ENCODE peak calls at places on chromosomes 13 and 19, in five cellular contexts. J, F, Z, L and X are unnamed samples.

GRCh38 chr19:610801-611505 is 21.3 kb downstream of the HCN2 start:
- DNase-seq in J (no peak), Z (peak), F (no peak), L (no peak), X (no peak)

GRCh38 chr13:43629691-43630480 is 156.9 kb downstream of the ENOX1 start:
- DNase-seq in L (no peak), F (no peak), Z (no peak), J (no peak), X (no peak)

GRCh38 chr19:369876-370275 is 25.3 kb upstream of the MIER2 start:
- DNase-seq in L (no peak), F (no peak), J (no peak), Z (no peak), X (no peak)

GRCh38 chr19:47475460-47475859 is 3.8 kb upstream of the SLC8A2 start:
- DNase-seq in L (no peak), Z (no peak), J (no peak), F (no peak), X (no peak)

GRCh38 chr13:71171740-71172139 is 695.3 kb downstream of the DACH1 start:
- DNase-seq in J (no peak), F (no peak), L (no peak), Z (no peak), X (no peak)

GRCh38 chr13:113364933-113365371 is 1.0 kb upstream of the GRTP1 start:
- DNase-seq in F (no peak), J (no peak), Z (no peak), L (no peak), X (no peak)

GRCh38 chr19:58356236-58356970 is 3.1 kb upstream of the A1BG start:
- DNase-seq in Z (no peak), J (no peak), F (no peak), L (peak), X (no peak)

GRCh38 chr13:82747331-82747730 is 1134.9 kb downstream of the SLITRK1 start:
- DNase-seq in F (no peak), J (no peak), L (no peak), Z (no peak), X (no peak)

GRCh38 chr13:73466561-73466960 is 407.8 kb downstream of the KLF5 start:
- DNase-seq in Z (no peak), F (no peak), L (no peak), J (no peak), X (no peak)

GRCh38 chr19:47637550-47637949 is 28.6 kb downstream of the BICRA start:
- DNase-seq in Z (no peak), L (no peak), J (no peak), F (no peak), X (no peak)

GRCh38 chr13:74465279-74465678 is 331.1 kb upstream of the KLF12 start:
- DNase-seq in J (no peak), Z (no peak), F (no peak), L (no peak), X (no peak)

GRCh38 chr13:66723606-66724005 is 506.5 kb downstream of the PCDH9 start:
- DNase-seq in Z (no peak), F (no peak), L (no peak), J (no peak), X (no peak)

GRCh38 chr19:3785464-3785937 is 680 bp downstream of the MATK start:
- DNase-seq in Z (peak), L (no peak), J (no peak), F (no peak), X (no peak)

GRCh38 chr13:84896128-84896527 is 903.1 kb downstream of the SLITRK6 start:
- DNase-seq in F (no peak), J (peak), Z (peak), L (peak), X (peak)

GRCh38 chr19:7578127-7578526 is 17.5 kb upstream of the CAMSAP3 start:
- DNase-seq in Z (no peak), L (no peak), F (no peak), J (no peak), X (no peak)

GRCh38 chr13:48817166-48817802 is 158.4 kb upstream of the FNDC3A start:
- DNase-seq in Z (no peak), J (no peak), F (no peak), L (no peak), X (no peak)

GRCh38 chr19:33860691-33861090 is 64.0 kb downstream of the KCTD15 start:
- DNase-seq in L (no peak), F (no peak), Z (no peak), J (no peak), X (no peak)

GRCh38 chr13:94020833-94021232 is 458.6 kb downstream of the DCT start:
- DNase-seq in F (peak), J (no peak), Z (no peak), L (no peak), X (no peak)

GRCh38 chr13:101454767-101455166 is 2.3 kb downstream of the ITGBL1 start:
- DNase-seq in L (no peak), Z (no peak), J (no peak), F (no peak), X (no peak)

GRCh38 chr13:39788097-39788496 is 132.6 kb downstream of the COG6 start:
- DNase-seq in L (no peak), F (no peak), Z (no peak), J (no peak), X (no peak)

GRCh38 chr13:33543631-33544030 is 258.1 kb upstream of the STARD13 start:
- DNase-seq in J (no peak), Z (peak), F (no peak), L (no peak), X (no peak)
- TF ChIP-seq CTCF in J (no peak), Z (no peak), F (no peak), L (no peak), X (no peak)

GRCh38 chr19:51507209-51507608 is 5.6 kb upstream of the SIGLEC12 start:
- DNase-seq in F (no peak), L (no peak), Z (peak), J (no peak), X (no peak)

GRCh38 chr19:51509823-51510660 is 8.4 kb upstream of the SIGLEC12 start:
- DNase-seq in F (no peak), L (no peak), J (no peak), Z (peak), X (no peak)

GRCh38 chr19:51508059-51508733 is 6.6 kb upstream of the SIGLEC12 start:
- DNase-seq in Z (peak), J (no peak), L (no peak), F (no peak), X (no peak)

GRCh38 chr19:51505904-51506303 is 4.3 kb upstream of the SIGLEC12 start:
- DNase-seq in L (no peak), Z (no peak), F (no peak), J (no peak), X (no peak)

DNA sequence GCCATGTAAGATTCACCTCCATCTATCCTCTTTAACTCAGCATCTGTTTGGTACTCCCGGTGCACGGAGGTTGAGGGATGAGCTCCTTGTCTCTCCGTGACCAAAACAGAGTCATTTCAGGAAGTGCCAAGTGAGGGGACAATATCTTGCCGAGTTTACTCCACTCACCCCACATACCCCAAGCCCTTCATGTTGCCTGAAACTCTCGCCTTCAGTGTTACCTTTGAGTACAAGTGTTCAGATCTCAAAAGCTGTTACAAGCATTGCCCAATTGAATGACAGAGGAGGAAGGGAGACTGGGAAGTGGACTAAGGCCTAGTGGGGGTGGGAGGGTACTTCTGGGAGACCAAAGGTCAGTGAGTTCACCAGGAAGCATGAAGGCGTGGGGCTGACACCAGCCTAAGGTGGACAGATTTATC is 6.0 kb upstream of the SIGLEC12 start:
- DNase-seq in F (no peak), Z (peak), J (no peak), L (no peak), X (no peak)
- TF ChIP-seq ESRRA in F (no peak), Z (no peak), J (no peak), L (no peak), X (no peak)

GRCh38 chr19:18541992-18542935 is 1.1 kb downstream of the FKBP8 start:
- DNase-seq in Z (peak), F (no peak), L (no peak), J (no peak), X (no peak)
- TF ChIP-seq CTCF in Z (no peak), F (no peak), L (no peak), J (no peak), X (no peak)

GRCh38 chr19:49988433-49988832 is 27.5 kb upstream of the SIGLEC11 start:
- DNase-seq in L (no peak), Z (no peak), F (no peak), J (no peak), X (no peak)
- TF ChIP-seq ESRRA in L (no peak), Z (no peak), F (no peak), J (no peak), X (no peak)

GRCh38 chr19:43622070-43622469 is 2.6 kb upstream of the ZNF428 start:
- DNase-seq in F (no peak), Z (no peak), L (no peak), J (no peak), X (no peak)
- TF ChIP-seq CTCF in F (no peak), Z (no peak), L (no peak), J (no peak), X (no peak)

GRCh38 chr13:109383683-109384082 is 402.7 kb downstream of the IRS2 start:
- DNase-seq in Z (no peak), J (no peak), L (no peak), F (no peak), X (no peak)
- TF ChIP-seq ESRRA in Z (no peak), J (no peak), L (no peak), F (no peak), X (no peak)